ENCODE peak calls at places on chromosomes 13 and 19, in four cellular contexts. One of them, this sample, is unnamed.

GRCh38 chr13:33213797-33214196 is 71.8 kb downstream of the STARD13 start:
- DNase-seq in WTC11: no peak
- DNase-seq in K562: no peak
- DNase-seq in HepG2: no peak
- DNase-seq in this sample: no peak

GRCh38 chr13:27644302-27644701 is 22.6 kb downstream of the POLR1D start:
- DNase-seq in WTC11: no peak
- DNase-seq in K562: no peak
- DNase-seq in HepG2: no peak
- DNase-seq in this sample: no peak

GRCh38 chr19:48724796-48725753 is 5.5 kb upstream of the MAMSTR start:
- DNase-seq in WTC11: no peak
- DNase-seq in K562: peak; percentile 71
- DNase-seq in HepG2: no peak
- DNase-seq in this sample: no peak

GRCh38 chr19:2627855-2628254 is 74.6 kb downstream of the GNG7 start:
- DNase-seq in WTC11: no peak
- DNase-seq in K562: no peak
- DNase-seq in HepG2: no peak
- DNase-seq in this sample: no peak

GRCh38 chr19:28482221-28482620 is 730.7 kb downstream of the UQCRFS1 start:
- DNase-seq in WTC11: peak; percentile 67
- DNase-seq in K562: no peak
- DNase-seq in HepG2: no peak
- DNase-seq in this sample: no peak

GRCh38 chr19:50384685-50385535 is 763 bp downstream of the POLD1 start:
- DNase-seq in WTC11: no peak
- DNase-seq in K562: peak; percentile 31
- DNase-seq in HepG2: no peak
- DNase-seq in this sample: no peak

GRCh38 chr13:55500694-55501093 is 1640.0 kb upstream of the PRR20A start:
- DNase-seq in WTC11: no peak
- DNase-seq in K562: no peak
- DNase-seq in HepG2: no peak
- DNase-seq in this sample: no peak

GRCh38 chr13:112648966-112649690 is 40.7 kb upstream of the ATP11A start:
- DNase-seq in WTC11: no peak
- DNase-seq in K562: peak; percentile 58
- DNase-seq in HepG2: no peak
- DNase-seq in this sample: no peak

GRCh38 chr19:7905298-7905697 is 1.6 kb downstream of the MAP2K7 start:
- DNase-seq in WTC11: no peak
- DNase-seq in K562: no peak
- DNase-seq in HepG2: no peak
- DNase-seq in this sample: no peak

GRCh38 chr13:31016342-31017325 is 84.2 kb downstream of the TEX26 start:
- DNase-seq in WTC11: no peak
- DNase-seq in K562: no peak
- DNase-seq in HepG2: no peak
- DNase-seq in this sample: no peak

GRCh38 chr19:35641515-35642151 is at the start of gene ETV2:
- DNase-seq in WTC11: peak; percentile 72
- DNase-seq in K562: peak; percentile 80
- DNase-seq in HepG2: no peak
- DNase-seq in this sample: no peak

GRCh38 chr13:45510671-45511070 is 45.9 kb downstream of the COG3 start:
- DNase-seq in WTC11: no peak
- DNase-seq in K562: no peak
- DNase-seq in HepG2: no peak
- DNase-seq in this sample: no peak

GRCh38 chr13:96650301-96650886 is 343.9 kb downstream of the OXGR1 start:
- DNase-seq in WTC11: no peak
- DNase-seq in K562: no peak
- DNase-seq in HepG2: no peak
- DNase-seq in this sample: peak; percentile 12

GRCh38 chr13:71699342-71699741 is 167.7 kb downstream of the DACH1 start:
- DNase-seq in WTC11: no peak
- DNase-seq in K562: no peak
- DNase-seq in HepG2: no peak
- DNase-seq in this sample: no peak

GRCh38 chr19:48290923-48291700 is 21.2 kb downstream of the ZNF114 start:
- DNase-seq in WTC11: peak; percentile 88
- DNase-seq in K562: peak; percentile 76
- DNase-seq in HepG2: no peak
- DNase-seq in this sample: no peak

GRCh38 chr13:49210114-49210513 is 10.0 kb upstream of the MLNR start:
- DNase-seq in WTC11: no peak
- DNase-seq in K562: no peak
- DNase-seq in HepG2: no peak
- DNase-seq in this sample: no peak

GRCh38 chr19:3275068-3275582 is 50.7 kb downstream of the CELF5 start:
- DNase-seq in WTC11: peak; percentile 92
- DNase-seq in K562: peak; percentile 45
- DNase-seq in HepG2: peak; percentile 65
- DNase-seq in this sample: no peak

GRCh38 chr19:15417699-15418098 is 1.1 kb downstream of the AKAP8L start:
- DNase-seq in WTC11: no peak
- DNase-seq in K562: no peak
- DNase-seq in HepG2: no peak
- DNase-seq in this sample: no peak

GRCh38 chr13:30107126-30107525 is 200.2 kb downstream of the KATNAL1 start:
- DNase-seq in WTC11: no peak
- DNase-seq in K562: no peak
- DNase-seq in HepG2: no peak
- DNase-seq in this sample: no peak

GRCh38 chr13:36413161-36413560 is 19.1 kb upstream of the CCNA1 start:
- DNase-seq in WTC11: no peak
- DNase-seq in K562: no peak
- DNase-seq in HepG2: no peak
- DNase-seq in this sample: no peak

GRCh38 chr13:32212420-32212819 is 102.7 kb downstream of the ZAR1L start:
- DNase-seq in WTC11: no peak
- DNase-seq in K562: no peak
- DNase-seq in HepG2: no peak
- DNase-seq in this sample: no peak

GRCh38 chr19:55000761-55001160 is 34.6 kb downstream of the NLRP2 start:
- DNase-seq in WTC11: no peak
- DNase-seq in K562: no peak
- DNase-seq in HepG2: no peak
- DNase-seq in this sample: no peak

GRCh38 chr19:5141278-5141925 is 172.5 kb downstream of the KDM4B start:
- DNase-seq in WTC11: no peak
- DNase-seq in K562: no peak
- DNase-seq in HepG2: no peak
- DNase-seq in this sample: no peak

GRCh38 chr13:23392313-23392712 is 41.2 kb downstream of the SACS start:
- DNase-seq in WTC11: no peak
- DNase-seq in K562: no peak
- DNase-seq in HepG2: no peak
- DNase-seq in this sample: no peak

GRCh38 chr13:25882732-25883357 is 169.0 kb downstream of the SHISA2 start:
- DNase-seq in WTC11: no peak
- DNase-seq in K562: no peak
- DNase-seq in HepG2: no peak
- DNase-seq in this sample: no peak

GRCh38 chr13:104253063-104253680 is 1187.0 kb upstream of the SLC10A2 start:
- DNase-seq in WTC11: no peak
- DNase-seq in K562: no peak
- DNase-seq in HepG2: no peak
- DNase-seq in this sample: no peak

GRCh38 chr13:80237646-80238045 is 103.3 kb downstream of the SPRY2 start:
- DNase-seq in WTC11: no peak
- DNase-seq in K562: no peak
- DNase-seq in HepG2: no peak
- DNase-seq in this sample: no peak

GRCh38 chr13:40987606-40988280 is 31.4 kb downstream of the ELF1 start:
- DNase-seq in WTC11: no peak
- DNase-seq in K562: no peak
- DNase-seq in HepG2: no peak
- DNase-seq in this sample: no peak

GRCh38 chr19:6236310-6237291 is 43.2 kb downstream of the MLLT1 start:
- DNase-seq in WTC11: no peak
- DNase-seq in K562: no peak
- DNase-seq in HepG2: no peak
- DNase-seq in this sample: no peak

GRCh38 chr19:58079792-58080191 is 18.2 kb downstream of the ZSCAN18 start:
- DNase-seq in WTC11: no peak
- DNase-seq in K562: no peak
- DNase-seq in HepG2: no peak
- DNase-seq in this sample: no peak

GRCh38 chr19:55437410-55437809 is 5.7 kb downstream of the SHISA7 start:
- DNase-seq in WTC11: peak; percentile 85
- DNase-seq in K562: peak; percentile 83
- DNase-seq in HepG2: peak; percentile 46
- DNase-seq in this sample: no peak

GRCh38 chr19:45057444-45057843 is 18.6 kb downstream of the CLASRP start:
- DNase-seq in WTC11: no peak
- DNase-seq in K562: no peak
- DNase-seq in HepG2: no peak
- DNase-seq in this sample: no peak

GRCh38 chr13:26996965-26997752 is 174.5 kb downstream of the USP12 start:
- DNase-seq in WTC11: no peak
- DNase-seq in K562: no peak
- DNase-seq in HepG2: no peak
- DNase-seq in this sample: peak; percentile 77

GRCh38 chr13:95382411-95382810 is 81.2 kb upstream of the ABCC4 start:
- DNase-seq in WTC11: no peak
- DNase-seq in K562: no peak
- DNase-seq in HepG2: no peak
- DNase-seq in this sample: no peak

GRCh38 chr13:32246468-32246867 is 68.7 kb downstream of the ZAR1L start:
- DNase-seq in WTC11: peak; percentile 81
- DNase-seq in K562: peak; percentile 45
- DNase-seq in HepG2: peak; percentile 67
- DNase-seq in this sample: no peak

GRCh38 chr13:111216166-111216960 is 101.3 kb downstream of the ARHGEF7 start:
- DNase-seq in WTC11: peak; percentile 65
- DNase-seq in K562: peak; percentile 14
- DNase-seq in HepG2: peak; percentile 29
- DNase-seq in this sample: no peak

GRCh38 chr13:111215081-111216047 is 100.3 kb downstream of the ARHGEF7 start:
- DNase-seq in WTC11: no peak
- DNase-seq in K562: no peak
- DNase-seq in HepG2: no peak
- DNase-seq in this sample: no peak

GRCh38 chr13:111219950-111220349 is 100.5 kb upstream of the TEX29 start:
- DNase-seq in WTC11: no peak
- DNase-seq in K562: no peak
- DNase-seq in HepG2: no peak
- DNase-seq in this sample: no peak

GRCh38 chr13:111217661-111218060 is 102.6 kb downstream of the ARHGEF7 start:
- DNase-seq in WTC11: no peak
- DNase-seq in K562: no peak
- DNase-seq in HepG2: no peak
- DNase-seq in this sample: no peak

GRCh38 chr13:111219306-111219705 is 101.1 kb upstream of the TEX29 start:
- DNase-seq in WTC11: no peak
- DNase-seq in K562: no peak
- DNase-seq in HepG2: no peak
- DNase-seq in this sample: no peak
- TF ChIP-seq NR2C2 in WTC11: no peak
- TF ChIP-seq NR2C2 in K562: no peak
- TF ChIP-seq NR2C2 in HepG2: no peak
- TF ChIP-seq NR2C2 in this sample: no peak

DNA sequence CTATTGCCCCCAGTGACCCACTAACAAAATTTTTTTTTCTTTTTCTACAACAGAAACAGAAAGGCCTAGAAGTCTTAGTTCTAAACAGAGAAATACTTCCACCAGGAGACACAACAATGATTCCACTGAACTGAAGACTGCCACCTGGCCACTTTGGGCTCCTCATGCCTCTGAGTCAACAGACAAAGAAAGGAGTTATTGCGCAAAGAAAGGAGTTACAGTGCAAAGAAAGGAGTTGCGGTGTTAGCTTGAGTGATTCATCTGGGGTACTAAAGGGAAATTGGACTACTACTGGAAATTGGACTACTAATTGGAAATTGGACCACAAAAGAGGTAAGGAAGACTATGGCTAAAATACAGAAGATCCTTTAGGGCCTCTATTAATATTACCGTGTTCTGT is 116.6 kb downstream of the PCDH17 start:
- DNase-seq in WTC11: no peak
- DNase-seq in K562: no peak
- DNase-seq in HepG2: no peak
- DNase-seq in this sample: no peak
- TF ChIP-seq NR2C2 in WTC11: no peak
- TF ChIP-seq NR2C2 in K562: no peak
- TF ChIP-seq NR2C2 in HepG2: no peak
- TF ChIP-seq NR2C2 in this sample: no peak

DNA sequence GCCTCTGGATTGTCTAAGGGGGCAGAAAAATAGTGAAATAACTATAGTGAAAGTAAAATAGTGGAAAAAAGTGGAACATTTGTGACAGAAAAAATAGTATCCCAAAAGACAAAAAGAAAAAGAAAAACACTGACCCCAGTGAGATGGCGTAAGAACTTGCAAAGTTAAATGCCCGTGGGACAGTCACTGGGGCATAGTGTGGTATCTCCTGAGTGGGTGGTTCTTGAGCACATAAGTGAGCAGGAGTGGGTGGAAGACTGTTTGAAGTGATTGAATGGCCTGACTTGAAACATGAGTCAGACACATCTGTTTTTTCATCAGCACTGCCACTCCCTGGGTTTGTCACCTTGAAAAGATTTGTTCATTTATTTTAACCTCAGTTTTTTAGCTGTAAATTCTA is 2.5 kb downstream of the ZNF430 start:
- DNase-seq in WTC11: no peak
- DNase-seq in K562: no peak
- DNase-seq in HepG2: peak; percentile 15
- DNase-seq in this sample: no peak
- TF ChIP-seq NR2C2 in WTC11: no peak
- TF ChIP-seq NR2C2 in K562: no peak
- TF ChIP-seq NR2C2 in HepG2: no peak
- TF ChIP-seq NR2C2 in this sample: no peak

GRCh38 chr19:17706750-17707181 is 12.5 kb upstream of the MAP1S start:
- DNase-seq in WTC11: peak; percentile 93
- DNase-seq in K562: peak; percentile 96
- DNase-seq in HepG2: peak; percentile 46
- DNase-seq in this sample: no peak

DNA sequence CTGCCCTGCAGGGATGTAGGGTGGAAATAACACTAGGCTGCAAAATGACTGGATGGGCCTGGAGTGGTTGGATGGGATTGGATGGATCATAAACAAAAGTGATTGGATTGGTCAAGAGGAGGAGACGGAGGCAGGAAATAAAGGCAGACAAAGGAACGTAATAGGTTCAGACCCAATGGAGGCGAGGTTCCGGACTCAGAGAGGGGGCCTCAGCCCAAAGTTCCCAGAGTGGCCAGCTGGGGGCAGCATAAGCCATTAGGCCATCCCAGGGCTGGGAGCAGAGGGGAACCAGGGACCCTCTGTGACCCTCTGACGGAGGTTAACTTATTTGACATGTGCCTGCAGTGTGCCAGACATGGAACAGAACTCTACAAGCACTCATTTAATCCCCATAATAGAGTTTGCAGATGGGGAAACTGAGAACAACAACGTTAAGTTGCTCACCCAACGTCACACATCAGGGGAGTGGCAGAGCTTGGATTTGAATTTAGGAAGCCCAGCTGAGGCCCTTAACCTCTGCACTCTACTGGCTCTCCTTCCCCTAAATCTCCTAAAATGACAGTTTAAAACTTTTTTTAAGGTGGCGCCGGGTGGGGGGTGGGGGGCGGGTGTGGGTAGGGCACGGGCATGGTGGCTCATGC is 15.3 kb upstream of the MAP1S start:
- DNase-seq in WTC11: peak; percentile 89
- DNase-seq in K562: peak; percentile 70
- DNase-seq in HepG2: peak; percentile 33
- DNase-seq in this sample: no peak
- TF ChIP-seq NR2C2 in WTC11: no peak
- TF ChIP-seq NR2C2 in K562: no peak
- TF ChIP-seq NR2C2 in HepG2: no peak
- TF ChIP-seq NR2C2 in this sample: no peak